ENCODE peak calls at places on chromosomes 4 and X, in five cellular contexts. U, S, N, C and M are unnamed samples.

GRCh38 chr4:165384608-165385007 is 5.8 kb downstream of the CPE start:
- DNase-seq in U (peak; percentile 73), S (no peak), N (no peak), C (no peak), M (no peak)

GRCh38 chr4:15894923-15895411 is 43.6 kb downstream of the FGFBP1 start:
- DNase-seq in U (no peak), S (no peak), N (no peak), C (no peak), M (no peak)

GRCh38 chrX:110418220-110418856 is 59.7 kb downstream of the RTL9 start:
- DNase-seq in U (no peak), S (peak; percentile 25), N (no peak), C (no peak), M (peak; percentile 32)

GRCh38 chr4:87469390-87469789 is 47.0 kb downstream of the NUDT9 start:
- DNase-seq in U (no peak), S (no peak), N (no peak), C (no peak), M (no peak)

GRCh38 chrX:40096395-40097091 is 1.2 kb downstream of the BCOR start:
- DNase-seq in U (no peak), S (no peak), N (peak; percentile 61), C (no peak), M (no peak)

GRCh38 chrX:9131066-9131465 is 97.1 kb upstream of the FAM9B start:
- DNase-seq in U (no peak), S (peak; percentile 61), N (no peak), C (no peak), M (no peak)

GRCh38 chr4:79651516-79651915 is 243.5 kb upstream of the GK2 start:
- DNase-seq in U (no peak), S (no peak), N (no peak), C (no peak), M (no peak)

GRCh38 chrX:154657226-154657805 is 3.9 kb upstream of the CTAG2 start:
- DNase-seq in U (no peak), S (no peak), N (no peak), C (no peak), M (no peak)

GRCh38 chr4:18882468-18882867 is 860.9 kb upstream of the LCORL start:
- DNase-seq in U (peak; percentile 14), S (peak; percentile 81), N (no peak), C (no peak), M (no peak)

GRCh38 chrX:10111364-10112148 is 45.2 kb upstream of the CLCN4 start:
- DNase-seq in U (no peak), S (no peak), N (peak; percentile 56), C (no peak), M (no peak)

GRCh38 chrX:56219702-56220101 is 12.5 kb upstream of the KLF8 start:
- DNase-seq in U (no peak), S (no peak), N (no peak), C (no peak), M (no peak)

GRCh38 chrX:29666361-29666760 is 549.0 kb upstream of the MAGEB2 start:
- DNase-seq in U (no peak), S (no peak), N (no peak), C (no peak), M (no peak)

GRCh38 chr4:85498068-85498733 is 23.3 kb downstream of the ARHGAP24 start:
- DNase-seq in U (no peak), S (peak; percentile 72), N (peak; percentile 40), C (no peak), M (peak; percentile 61)